ENCODE peak calls at places on chromosomes 12 and 14, in ten cellular contexts. S is Peyer's patch; I is pancreas; J is cardiac muscle cell; V is GM23338; C is transverse colon; O is lung; A is heart right ventricle; T is neuronal stem cell; K is CD4-positive, CD25-positive, alpha-beta regulatory T cell. L is an unnamed sample.

GRCh38 chr14:68547305-68548193 is 245.3 kb downstream of the ZFP36L1 start:
- DNase-seq in S (no peak), I (no peak), J (no peak), V (no peak), C (peak; percentile 62), O (peak; percentile 71), A (no peak), T (no peak), K (no peak), L (no peak)

GRCh38 chr12:8950702-8951478 is 1.4 kb upstream of the M6PR start:
- DNase-seq in S (no peak), I (no peak), J (no peak), V (no peak), C (no peak), O (no peak), A (no peak), T (no peak), K (peak; percentile 61), L (peak; percentile 65)

GRCh38 chr12:126974779-126975178 is 1292.2 kb upstream of the TMEM132C start:
- DNase-seq in S (no peak), I (no peak), J (peak; percentile 5), V (peak; percentile 11), C (no peak), O (no peak), A (no peak), T (no peak), K (no peak), L (no peak)

GRCh38 chr12:123150273-123150803 is 552 bp downstream of the PITPNM2 start:
- DNase-seq in S (no peak), I (peak; percentile 44), J (no peak), V (peak; percentile 55), C (peak; percentile 31), O (no peak), A (peak; percentile 63), T (no peak), K (no peak), L (peak; percentile 16)

GRCh38 chr14:22070119-22070982 is 396.7 kb upstream of the OR4E1 start:
- DNase-seq in S (peak; percentile 43), I (no peak), J (peak; percentile 22), V (peak; percentile 72), C (peak; percentile 31), O (no peak), A (peak; percentile 34), T (no peak), K (peak; percentile 57), L (peak; percentile 74)

GRCh38 chr12:68451261-68452091 is 119.3 kb upstream of the MDM1 start:
- DNase-seq in S (peak; percentile 41), I (no peak), J (no peak), V (no peak), C (peak; percentile 44), O (peak; percentile 38), A (no peak), T (no peak), K (peak; percentile 14), L (peak; percentile 57)

GRCh38 chr14:94411638-94412037 is 23.2 kb upstream of the SERPINA1 start:
- DNase-seq in S (no peak), I (peak; percentile 27), J (no peak), V (no peak), C (peak; percentile 25), O (no peak), A (no peak), T (no peak), K (no peak), L (no peak)

GRCh38 chr14:62123959-62124358 is 361.7 kb downstream of the SNAPC1 start:
- DNase-seq in S (no peak), I (no peak), J (no peak), V (no peak), C (no peak), O (no peak), A (no peak), T (no peak), K (no peak), L (no peak)

GRCh38 chr12:100574262-100575074 is 984 bp downstream of the GAS2L3 start:
- DNase-seq in S (no peak), I (no peak), J (peak; percentile 14), V (peak; percentile 42), C (no peak), O (no peak), A (peak; percentile 15), T (peak; percentile 9), K (no peak), L (no peak)

GRCh38 chr12:124952801-124953200 is 36.1 kb downstream of the DHX37 start:
- DNase-seq in S (no peak), I (no peak), J (no peak), V (no peak), C (no peak), O (no peak), A (no peak), T (no peak), K (no peak), L (no peak)

GRCh38 chr14:54366726-54367707 is 29.8 kb upstream of the CDKN3 start:
- DNase-seq in S (no peak), I (peak; percentile 18), J (peak; percentile 75), V (peak; percentile 83), C (peak; percentile 41), O (no peak), A (no peak), T (no peak), K (peak; percentile 33), L (peak; percentile 12)

GRCh38 chr12:64687816-64688599 is 71.2 kb downstream of the GNS start:
- DNase-seq in S (no peak), I (no peak), J (no peak), V (no peak), C (no peak), O (no peak), A (no peak), T (no peak), K (no peak), L (no peak)
- H3K4me1 ChIP-seq in S (peaks cover 6% of the 10 kb centered on the region), I (peaks cover 6% of the 10 kb centered on the region), J (peaks cover 28% of the 10 kb centered on the region), V (peaks cover 40% of the 10 kb centered on the region), C (peaks cover 16% of the 10 kb centered on the region), O (peaks cover 6% of the 10 kb centered on the region), A (peaks cover 6% of the 10 kb centered on the region), T (peaks cover 13% of the 10 kb centered on the region), K (peaks cover 91% of the 10 kb centered on the region), L (peaks cover 87% of the 10 kb centered on the region)

DNA sequence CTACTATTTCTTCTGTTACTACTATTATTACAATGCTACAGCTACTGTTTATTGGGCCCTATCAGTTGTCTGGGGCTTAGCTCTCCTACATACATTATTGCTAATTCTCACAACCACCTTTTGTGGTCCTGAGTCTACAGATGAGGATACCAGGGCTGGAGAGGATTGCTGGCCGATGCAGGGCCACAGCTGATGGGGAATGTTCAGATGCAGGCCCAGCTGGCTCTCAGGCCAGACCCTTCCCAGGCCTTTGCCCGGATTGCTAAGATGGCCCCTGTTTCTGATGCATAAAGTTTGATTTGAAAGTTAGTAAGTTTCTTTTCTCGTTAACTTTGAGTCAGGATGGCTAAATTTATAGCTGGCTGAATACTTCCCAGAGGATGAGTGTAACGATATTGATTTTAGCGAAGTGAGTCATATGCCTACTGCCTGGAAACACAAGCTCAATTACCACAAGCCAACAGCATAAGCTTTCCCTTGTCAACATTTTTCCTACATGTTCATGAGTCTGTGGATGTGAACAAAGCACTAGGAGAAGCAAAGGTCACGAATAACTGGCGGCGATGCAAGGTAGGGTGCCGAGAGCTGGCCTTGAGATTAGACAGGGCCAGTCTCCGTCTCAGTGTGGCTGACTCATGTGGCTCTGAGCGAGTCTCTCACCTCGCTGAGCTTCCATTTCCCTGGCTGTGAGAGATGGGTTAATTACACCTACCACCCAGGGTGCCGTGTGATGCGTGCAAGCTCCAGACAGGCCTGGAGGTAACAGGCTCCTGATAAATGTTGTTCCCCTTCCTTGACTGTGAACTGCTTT is 111.0 kb downstream of the BEGAIN start:
- DNase-seq in S (no peak), I (peak; percentile 87), J (peak; percentile 21), V (no peak), C (peak; percentile 42), O (no peak), A (no peak), T (no peak), K (no peak), L (no peak)
- H3K27ac ChIP-seq in S (no peak overlapping the region), I (peak overlapping the region; percentile 48), J (no peak overlapping the region), V (no peak overlapping the region), C (no peak overlapping the region), O (no peak overlapping the region), A (peak overlapping the region; percentile 15), T (no peak overlapping the region), K (no peak overlapping the region), L (no peak overlapping the region)

DNA sequence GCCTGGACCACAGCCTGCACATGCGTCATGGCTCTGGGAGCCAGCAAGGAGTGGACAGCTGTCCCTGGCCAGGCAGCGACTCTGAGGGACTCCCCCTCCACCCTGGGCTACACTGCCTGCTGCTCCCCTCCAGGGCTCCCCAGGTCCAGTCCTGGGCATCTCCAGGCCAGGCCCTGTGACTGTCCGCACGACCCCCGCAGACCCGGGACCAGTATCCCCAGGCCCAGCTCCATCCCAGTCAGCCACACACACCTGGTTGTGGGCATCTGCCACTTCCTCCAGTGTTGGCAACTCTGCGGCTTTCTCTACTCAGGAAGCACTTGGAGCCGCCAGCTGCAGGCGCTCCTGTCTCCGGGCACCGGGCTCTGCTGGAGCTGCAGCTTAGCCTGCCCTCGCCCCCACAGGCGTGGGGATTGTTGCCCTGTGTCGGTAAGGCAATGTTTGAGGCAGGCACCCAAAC is 2.4 kb downstream of the ULK1 start:
- DNase-seq in S (no peak), I (no peak), J (no peak), V (no peak), C (no peak), O (no peak), A (peak; percentile 90), T (no peak), K (no peak), L (no peak)
- H3K4me3 ChIP-seq in S (peak overlapping the region; percentile 68), I (peak overlapping the region; percentile 23), J (no peak overlapping the region), V (peak overlapping the region; percentile 76), C (no peak overlapping the region), O (peak overlapping the region; percentile 58), A (peak overlapping the region; percentile 65), T (peak overlapping the region; percentile 6), K (no peak overlapping the region), L (no peak overlapping the region)

GRCh38 chr14:32492482-32492881 is 163.4 kb downstream of the AKAP6 start:
- DNase-seq in S (no peak), I (no peak), J (no peak), V (no peak), C (no peak), O (no peak), A (no peak), T (no peak), K (no peak), L (no peak)

GRCh38 chr14:32497233-32497632 is 168.1 kb downstream of the AKAP6 start:
- DNase-seq in S (no peak), I (no peak), J (no peak), V (no peak), C (no peak), O (no peak), A (no peak), T (no peak), K (no peak), L (no peak)

GRCh38 chr14:32491413-32492016 is 162.4 kb downstream of the AKAP6 start:
- DNase-seq in S (no peak), I (no peak), J (no peak), V (no peak), C (no peak), O (no peak), A (no peak), T (no peak), K (no peak), L (no peak)

GRCh38 chr14:32494566-32495434 is 165.7 kb downstream of the AKAP6 start:
- DNase-seq in S (no peak), I (no peak), J (peak; percentile 83), V (no peak), C (no peak), O (no peak), A (no peak), T (no peak), K (no peak), L (no peak)

DNA sequence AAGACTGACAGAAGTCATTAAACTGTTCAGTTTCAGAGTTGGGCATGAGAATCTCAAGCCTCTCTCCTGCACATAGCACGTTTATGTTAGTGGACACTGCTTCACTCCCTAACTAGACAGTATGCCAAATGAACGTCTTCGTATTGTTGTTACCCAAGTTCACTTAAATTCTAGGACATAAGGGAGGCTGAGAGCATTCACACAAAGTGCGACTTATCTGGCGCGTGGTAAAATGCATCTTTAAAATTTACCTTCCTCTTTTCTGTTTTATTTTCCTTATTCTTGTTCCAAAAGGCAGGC is 166.3 kb downstream of the AKAP6 start:
- DNase-seq in S (no peak), I (no peak), J (no peak), V (no peak), C (no peak), O (no peak), A (no peak), T (no peak), K (no peak), L (no peak)
- H3K4me1 ChIP-seq in S (no peaks in the 10 kb centered on the region), I (no peaks in the 10 kb centered on the region), J (peaks cover 53% of the 10 kb centered on the region), V (no peaks in the 10 kb centered on the region), C (no peaks in the 10 kb centered on the region), O (no peaks in the 10 kb centered on the region), A (no peaks in the 10 kb centered on the region), T (peaks cover 1% of the 10 kb centered on the region), K (no peaks in the 10 kb centered on the region), L (no peaks in the 10 kb centered on the region)

L was measured in CD4-positive, alpha-beta memory T cell.